ENCODE peak calls at places on chromosome 20, in five cellular contexts. One of them, this sample, is unnamed.

GRCh38 chr20:47428851-47429336 is 72.4 kb upstream of the ZMYND8 start:
- ATAC-seq in CD4-positive, CD25-positive, alpha-beta regulatory T cell: no peak
- ATAC-seq in left cardiac atrium: no peak
- ATAC-seq in lower lobe of right lung: no peak
- ATAC-seq in left ventricle myocardium superior: no peak
- ATAC-seq in this sample: no peak

GRCh38 chr20:19327401-19327800 is 115.0 kb downstream of the SLC24A3 start:
- ATAC-seq in CD4-positive, CD25-positive, alpha-beta regulatory T cell: no peak
- ATAC-seq in left cardiac atrium: no peak
- ATAC-seq in lower lobe of right lung: peak
- ATAC-seq in left ventricle myocardium superior: no peak
- ATAC-seq in this sample: no peak

GRCh38 chr20:13267231-13267630 is 46.2 kb downstream of the ISM1 start:
- ATAC-seq in CD4-positive, CD25-positive, alpha-beta regulatory T cell: no peak
- ATAC-seq in left cardiac atrium: no peak
- ATAC-seq in lower lobe of right lung: peak
- ATAC-seq in left ventricle myocardium superior: no peak
- ATAC-seq in this sample: no peak

GRCh38 chr20:5827098-5827853 is 77.1 kb downstream of the SHLD1 start:
- ATAC-seq in CD4-positive, CD25-positive, alpha-beta regulatory T cell: no peak
- ATAC-seq in left cardiac atrium: peak
- ATAC-seq in lower lobe of right lung: peak
- ATAC-seq in left ventricle myocardium superior: peak
- ATAC-seq in this sample: no peak

GRCh38 chr20:3297096-3297411 is 58.1 kb upstream of the SLC4A11 start:
- ATAC-seq in CD4-positive, CD25-positive, alpha-beta regulatory T cell: no peak
- ATAC-seq in left cardiac atrium: peak
- ATAC-seq in lower lobe of right lung: no peak
- ATAC-seq in left ventricle myocardium superior: peak
- ATAC-seq in this sample: no peak

GRCh38 chr20:16701296-16701695 is 28.5 kb upstream of the SNRPB2 start:
- ATAC-seq in CD4-positive, CD25-positive, alpha-beta regulatory T cell: no peak
- ATAC-seq in left cardiac atrium: no peak
- ATAC-seq in lower lobe of right lung: no peak
- ATAC-seq in left ventricle myocardium superior: no peak
- ATAC-seq in this sample: no peak

GRCh38 chr20:5935384-5935783 is 14.9 kb downstream of the TRMT6 start:
- ATAC-seq in CD4-positive, CD25-positive, alpha-beta regulatory T cell: no peak
- ATAC-seq in left cardiac atrium: no peak
- ATAC-seq in lower lobe of right lung: no peak
- ATAC-seq in left ventricle myocardium superior: no peak
- ATAC-seq in this sample: no peak

GRCh38 chr20:22341508-22341907 is 242.9 kb downstream of the FOXA2 start:
- ATAC-seq in CD4-positive, CD25-positive, alpha-beta regulatory T cell: no peak
- ATAC-seq in left cardiac atrium: no peak
- ATAC-seq in lower lobe of right lung: no peak
- ATAC-seq in left ventricle myocardium superior: no peak
- ATAC-seq in this sample: no peak

GRCh38 chr20:23397961-23398360 is 23.3 kb downstream of the NAPB start:
- ATAC-seq in CD4-positive, CD25-positive, alpha-beta regulatory T cell: no peak
- ATAC-seq in left cardiac atrium: no peak
- ATAC-seq in lower lobe of right lung: no peak
- ATAC-seq in left ventricle myocardium superior: peak
- ATAC-seq in this sample: peak

GRCh38 chr20:40286991-40287531 is 402.0 kb downstream of the MAFB start:
- ATAC-seq in CD4-positive, CD25-positive, alpha-beta regulatory T cell: no peak
- ATAC-seq in left cardiac atrium: peak
- ATAC-seq in lower lobe of right lung: peak
- ATAC-seq in left ventricle myocardium superior: peak
- ATAC-seq in this sample: peak

GRCh38 chr20:25301357-25301920 is 53.6 kb downstream of the PYGB start:
- ATAC-seq in CD4-positive, CD25-positive, alpha-beta regulatory T cell: no peak
- ATAC-seq in left cardiac atrium: peak
- ATAC-seq in lower lobe of right lung: no peak
- ATAC-seq in left ventricle myocardium superior: peak
- ATAC-seq in this sample: peak

GRCh38 chr20:53842301-53843099 is 227.9 kb downstream of the BCAS1 start:
- ATAC-seq in CD4-positive, CD25-positive, alpha-beta regulatory T cell: peak
- ATAC-seq in left cardiac atrium: no peak
- ATAC-seq in lower lobe of right lung: no peak
- ATAC-seq in left ventricle myocardium superior: no peak
- ATAC-seq in this sample: no peak

GRCh38 chr20:25160457-25160856 is 35.1 kb upstream of the ENTPD6 start:
- ATAC-seq in CD4-positive, CD25-positive, alpha-beta regulatory T cell: no peak
- ATAC-seq in left cardiac atrium: no peak
- ATAC-seq in lower lobe of right lung: no peak
- ATAC-seq in left ventricle myocardium superior: no peak
- ATAC-seq in this sample: no peak

GRCh38 chr20:4949833-4950178 is 51.5 kb downstream of the SLC23A2 start:
- ATAC-seq in CD4-positive, CD25-positive, alpha-beta regulatory T cell: peak
- ATAC-seq in left cardiac atrium: peak
- ATAC-seq in lower lobe of right lung: peak
- ATAC-seq in left ventricle myocardium superior: peak
- ATAC-seq in this sample: peak

GRCh38 chr20:24045621-24046020 is 57.0 kb upstream of the GGTLC1 start:
- ATAC-seq in CD4-positive, CD25-positive, alpha-beta regulatory T cell: peak
- ATAC-seq in left cardiac atrium: no peak
- ATAC-seq in lower lobe of right lung: no peak
- ATAC-seq in left ventricle myocardium superior: no peak
- ATAC-seq in this sample: no peak

GRCh38 chr20:62989201-62989601 is 17.6 kb downstream of the BHLHE23 start:
- ATAC-seq in CD4-positive, CD25-positive, alpha-beta regulatory T cell: peak
- ATAC-seq in left cardiac atrium: no peak
- ATAC-seq in lower lobe of right lung: no peak
- ATAC-seq in left ventricle myocardium superior: no peak
- ATAC-seq in this sample: no peak

GRCh38 chr20:46838002-46838401 is 56.6 kb upstream of the EYA2 start:
- ATAC-seq in CD4-positive, CD25-positive, alpha-beta regulatory T cell: no peak
- ATAC-seq in left cardiac atrium: no peak
- ATAC-seq in lower lobe of right lung: no peak
- ATAC-seq in left ventricle myocardium superior: no peak
- ATAC-seq in this sample: no peak

GRCh38 chr20:15236812-15237211 is 899.4 kb upstream of the FLRT3 start:
- ATAC-seq in CD4-positive, CD25-positive, alpha-beta regulatory T cell: no peak
- ATAC-seq in left cardiac atrium: no peak
- ATAC-seq in lower lobe of right lung: peak
- ATAC-seq in left ventricle myocardium superior: no peak
- ATAC-seq in this sample: peak

GRCh38 chr20:644692-645317 is 8.2 kb downstream of the SRXN1 start:
- ATAC-seq in CD4-positive, CD25-positive, alpha-beta regulatory T cell: no peak
- ATAC-seq in left cardiac atrium: no peak
- ATAC-seq in lower lobe of right lung: no peak
- ATAC-seq in left ventricle myocardium superior: no peak
- ATAC-seq in this sample: no peak

GRCh38 chr20:63478346-63479302 is 6.2 kb upstream of the KCNQ2 start:
- ATAC-seq in CD4-positive, CD25-positive, alpha-beta regulatory T cell: no peak
- ATAC-seq in left cardiac atrium: no peak
- ATAC-seq in lower lobe of right lung: no peak
- ATAC-seq in left ventricle myocardium superior: no peak
- ATAC-seq in this sample: no peak

GRCh38 chr20:20009784-20010253 is 7.3 kb upstream of the NAA20 start:
- ATAC-seq in CD4-positive, CD25-positive, alpha-beta regulatory T cell: no peak
- ATAC-seq in left cardiac atrium: peak
- ATAC-seq in lower lobe of right lung: no peak
- ATAC-seq in left ventricle myocardium superior: no peak
- ATAC-seq in this sample: no peak

GRCh38 chr20:33796263-33796906 is 14.8 kb upstream of the CHMP4B start:
- ATAC-seq in CD4-positive, CD25-positive, alpha-beta regulatory T cell: no peak
- ATAC-seq in left cardiac atrium: no peak
- ATAC-seq in lower lobe of right lung: peak
- ATAC-seq in left ventricle myocardium superior: no peak
- ATAC-seq in this sample: peak

GRCh38 chr20:14264869-14265268 is 72.5 kb downstream of the FLRT3 start:
- ATAC-seq in CD4-positive, CD25-positive, alpha-beta regulatory T cell: no peak
- ATAC-seq in left cardiac atrium: no peak
- ATAC-seq in lower lobe of right lung: no peak
- ATAC-seq in left ventricle myocardium superior: no peak
- ATAC-seq in this sample: no peak

GRCh38 chr20:31572701-31573554 is 32.2 kb upstream of the ID1 start:
- ATAC-seq in CD4-positive, CD25-positive, alpha-beta regulatory T cell: peak
- ATAC-seq in left cardiac atrium: peak
- ATAC-seq in lower lobe of right lung: peak
- ATAC-seq in left ventricle myocardium superior: peak
- ATAC-seq in this sample: peak

GRCh38 chr20:47764154-47764734 is 21.0 kb downstream of the SULF2 start:
- ATAC-seq in CD4-positive, CD25-positive, alpha-beta regulatory T cell: no peak
- ATAC-seq in left cardiac atrium: no peak
- ATAC-seq in lower lobe of right lung: no peak
- ATAC-seq in left ventricle myocardium superior: no peak
- ATAC-seq in this sample: no peak

This sample was measured in esophagus mucosa.